ENCODE peak calls at places on chromosomes 5 and 9, in five cellular contexts. F, J, O, W and I are unnamed samples.
A peak's percentile ranks its signal among the peaks of the same experiment; 100 is the strongest.

GRCh38 chr9:77707696-77708095 is 59.6 kb upstream of the GNA14 start:
- DNase-seq in O (no peak), W (no peak), F (no peak), J (no peak), I (peak; percentile 98)

GRCh38 chr5:176492431-176492830 is 44.2 kb downstream of the FAF2 start:
- DNase-seq in W (no peak), J (no peak), F (no peak), O (no peak), I (no peak)

GRCh38 chr9:92534199-92535159 is 1.3 kb downstream of the ECM2 start:
- DNase-seq in J (no peak), F (no peak), W (no peak), O (no peak), I (no peak)

GRCh38 chr5:156326718-156327259 is at the start of gene SGCD:
- DNase-seq in W (no peak), F (peak; percentile 46), O (peak; percentile 72), J (no peak), I (peak; percentile 55)

GRCh38 chr9:111866976-111867375 is 29.6 kb upstream of the UGCG start:
- DNase-seq in J (no peak), O (no peak), W (no peak), F (no peak), I (peak; percentile 2)

GRCh38 chr9:27339661-27340295 is 42.8 kb upstream of the EQTN start:
- DNase-seq in F (no peak), W (no peak), J (no peak), O (no peak), I (no peak)

GRCh38 chr5:31639488-31640011 is 619 bp downstream of the PDZD2 start:
- DNase-seq in F (no peak), O (peak; percentile 49), W (no peak), J (peak; percentile 6), I (no peak)

GRCh38 chr9:12640021-12640587 is 53.1 kb upstream of the TYRP1 start:
- DNase-seq in J (no peak), F (peak; percentile 63), O (no peak), W (no peak), I (peak; percentile 42)

GRCh38 chr5:146051678-146052077 is 53.7 kb downstream of the PLAC8L1 start:
- DNase-seq in F (no peak), O (no peak), W (no peak), J (no peak), I (no peak)

GRCh38 chr5:59123595-59124561 is 541.0 kb downstream of the RAB3C start:
- DNase-seq in W (no peak), O (no peak), F (no peak), J (peak; percentile 14), I (no peak)

GRCh38 chr5:59124983-59125960 is 542.4 kb downstream of the RAB3C start:
- DNase-seq in J (peak; percentile 8), O (no peak), W (no peak), F (peak; percentile 27), I (no peak)

GRCh38 chr5:59125961-59126360 is 543.1 kb downstream of the RAB3C start:
- DNase-seq in J (no peak), O (no peak), F (no peak), W (no peak), I (no peak)

GRCh38 chr5:59128646-59129290 is 545.9 kb downstream of the RAB3C start:
- DNase-seq in J (no peak), F (no peak), W (no peak), O (no peak), I (peak; percentile 60)

DNA sequence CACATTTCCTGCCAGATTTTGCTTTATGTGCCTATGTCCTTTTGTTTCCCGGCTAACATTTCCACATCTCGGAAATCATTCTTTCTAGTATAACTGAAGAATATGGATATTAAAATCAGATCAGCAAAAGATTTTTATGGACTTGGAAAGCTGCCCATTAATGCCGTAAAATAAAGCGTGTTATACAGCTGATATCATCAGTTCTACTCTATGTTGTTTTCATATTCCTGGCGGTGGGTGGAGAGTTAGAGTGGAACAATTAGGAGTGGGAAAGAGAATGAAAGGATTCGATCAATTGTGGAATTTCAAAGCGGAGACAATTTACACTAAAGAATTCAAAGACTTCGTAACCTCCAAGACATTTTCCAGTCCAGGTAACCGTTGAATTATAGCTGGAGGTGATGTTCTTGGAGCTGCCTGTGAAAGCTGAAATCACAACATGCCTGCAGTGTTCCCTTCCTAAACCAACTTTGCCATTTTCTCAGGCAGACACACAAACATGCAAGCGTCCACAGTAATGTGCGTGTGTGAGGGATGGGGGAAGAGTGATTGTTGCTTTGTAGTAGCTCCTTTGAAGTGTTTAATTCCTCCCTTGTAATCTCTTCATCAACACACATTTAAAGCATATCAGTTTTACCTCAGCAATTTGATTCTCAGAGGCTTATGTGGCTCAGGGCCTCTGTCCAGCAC is 543.9 kb downstream of the RAB3C start:
- DNase-seq in W (no peak), F (no peak), O (no peak), J (no peak), I (no peak)
- H3K4me3 ChIP-seq in W (no peak overlapping the region), F (peak overlapping the region; percentile 15), O (peak overlapping the region; percentile 62), J (peak overlapping the region; percentile 49), I (no peak overlapping the region)

GRCh38 chr5:65483474-65484346 is 2.0 kb upstream of the ADAMTS6 start:
- DNase-seq in O (no peak), W (no peak), J (no peak), F (peak; percentile 77), I (peak; percentile 53)
- TF ChIP-seq CTCF in O (peak; percentile 89), W (peak; percentile 50), J (peak; percentile 69), F (peak; percentile 54), I (peak; percentile 45)

GRCh38 chr5:144206136-144206535 is 35.5 kb downstream of the KCTD16 start:
- DNase-seq in J (no peak), O (no peak), W (no peak), F (no peak), I (no peak)

GRCh38 chr5:144207875-144208444 is 37.3 kb downstream of the KCTD16 start:
- DNase-seq in O (no peak), J (no peak), W (no peak), F (no peak), I (no peak)

GRCh38 chr5:144205141-144205551 is 34.5 kb downstream of the KCTD16 start:
- DNase-seq in J (no peak), O (peak; percentile 54), W (no peak), F (peak; percentile 40), I (peak; percentile 13)

GRCh38 chr5:144203750-144204596 is 33.3 kb downstream of the KCTD16 start:
- DNase-seq in O (no peak), J (peak; percentile 28), F (peak; percentile 68), W (no peak), I (peak; percentile 67)

GRCh38 chr5:144209421-144209820 is 38.7 kb downstream of the KCTD16 start:
- DNase-seq in F (no peak), J (no peak), W (no peak), O (no peak), I (no peak)
- H3K4me3 ChIP-seq in F (no peak overlapping the region), J (no peak overlapping the region), W (no peak overlapping the region), O (peak overlapping the region; percentile 64), I (no peak overlapping the region)

DNA sequence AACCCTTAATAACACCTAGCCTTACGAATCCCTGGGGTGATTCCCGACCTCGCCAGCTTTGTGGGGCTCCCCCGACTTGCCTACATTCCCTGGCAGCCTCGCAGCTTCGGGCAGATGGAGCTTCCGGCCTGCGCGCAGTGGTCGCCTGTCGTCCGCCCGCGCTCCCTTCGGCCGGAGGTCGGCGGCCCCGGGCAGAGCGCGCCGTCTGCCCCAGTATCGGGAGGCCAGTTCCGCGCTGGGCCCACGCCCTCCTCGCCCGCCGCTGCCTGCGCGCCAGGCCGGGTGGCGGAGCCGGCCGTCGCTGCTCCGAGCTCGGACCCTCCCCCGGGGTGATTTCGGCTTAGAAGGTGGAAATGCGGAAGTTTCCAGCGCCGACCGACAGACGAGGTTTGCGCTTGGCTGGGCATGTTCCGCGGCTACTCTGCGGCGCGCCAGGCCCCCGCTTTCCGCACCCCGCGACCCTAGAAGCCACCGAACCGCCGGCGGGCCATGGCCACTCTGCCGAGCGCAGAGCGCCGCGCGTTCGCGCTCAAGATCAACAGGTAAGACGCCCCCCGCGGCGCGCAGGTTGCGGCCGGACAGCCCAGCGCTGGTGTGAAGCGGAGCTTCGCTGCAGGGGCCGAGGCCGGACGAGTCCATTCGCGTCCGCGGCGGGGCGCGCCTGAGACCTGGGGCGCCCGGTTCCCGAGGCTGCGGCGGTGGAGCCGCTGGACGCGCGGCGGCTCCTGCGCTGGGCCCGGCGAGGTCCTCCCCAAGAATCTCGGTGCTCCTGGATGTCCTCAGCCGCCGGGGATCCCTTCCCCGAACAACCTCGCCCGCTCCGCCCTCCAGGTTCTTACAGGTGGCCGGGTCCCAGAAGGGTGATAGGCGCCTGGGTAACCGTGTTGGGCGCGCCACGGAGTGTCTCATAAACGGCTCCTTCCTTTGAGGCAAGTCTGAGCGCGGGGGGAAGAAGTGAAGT is at the start of gene DOCK8:
- DNase-seq in W (peak; percentile 46), F (peak; percentile 72), J (peak; percentile 56), O (no peak), I (no peak)
- TF ChIP-seq CTCF in W (peak; percentile 39), F (peak; percentile 48), J (no peak), O (no peak), I (no peak)

DNA sequence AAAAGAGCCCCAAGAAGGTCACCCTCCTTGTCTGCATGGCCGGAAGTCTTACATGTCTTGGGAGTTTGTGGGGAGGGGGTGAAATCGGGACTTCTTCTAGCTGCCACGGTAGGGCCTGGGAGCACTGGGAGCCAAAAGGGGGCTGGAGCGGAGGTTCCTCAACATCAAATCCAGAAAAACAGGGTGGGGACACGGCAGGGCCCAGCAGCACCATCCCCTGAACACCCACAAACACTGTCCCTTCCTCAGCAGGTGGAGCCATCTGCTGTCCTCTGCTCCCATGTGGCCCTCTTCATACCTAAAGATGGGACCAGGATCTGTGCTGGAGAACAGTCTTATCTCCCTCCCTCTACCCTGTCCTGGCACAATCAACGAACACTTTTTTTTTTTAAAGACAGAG is 2.7 kb downstream of the TERT start:
- DNase-seq in W (no peak), J (peak; percentile 1), O (peak; percentile 12), F (no peak), I (no peak)
- H3K4me3 ChIP-seq in W (no peak overlapping the region), J (no peak overlapping the region), O (no peak overlapping the region), F (no peak overlapping the region), I (no peak overlapping the region)

GRCh38 chr9:18229992-18230676 is 243.8 kb upstream of the ADAMTSL1 start:
- DNase-seq in F (no peak), W (no peak), O (no peak), J (no peak), I (no peak)
- TF ChIP-seq CTCF in F (no peak), W (no peak), O (no peak), J (no peak), I (peak; percentile 3)

GRCh38 chr9:1980387-1980786 is 34.8 kb upstream of the SMARCA2 start:
- DNase-seq in J (no peak), O (no peak), W (no peak), F (no peak), I (no peak)
- H3K4me3 ChIP-seq in J (no peak overlapping the region), O (peak overlapping the region; percentile 44), W (no peak overlapping the region), F (no peak overlapping the region), I (peak overlapping the region; percentile 5)

GRCh38 chr5:142063878-142064331 is 44.7 kb upstream of the NDFIP1 start:
- DNase-seq in J (peak; percentile 31), F (peak; percentile 51), W (no peak), O (peak; percentile 96), I (peak; percentile 34)
- TF ChIP-seq CTCF in J (no peak), F (no peak), W (no peak), O (peak; percentile 15), I (no peak)